ENCODE peak calls at places on chromosomes 13 and 19, in nine cellular contexts. J is AG10803, R is OCI-LY7, D is neural progenitor cell, E is HCT116, A is transverse colon, K is brain microvascular endothelial cell, L is mesenchymal stem cell, N is cardiac muscle cell. X is an unnamed sample.

GRCh38 chr19:43148233-43148632 is 38.1 kb downstream of the PSG5 start:
- DNase-seq in E (no peak), K (peak; percentile 61), J (peak; percentile 90), A (no peak), R (no peak), L (no peak), N (peak; percentile 18), D (no peak), X (no peak)

GRCh38 chr19:33948651-33949335 is 152.1 kb downstream of the KCTD15 start:
- DNase-seq in D (no peak), R (no peak), A (no peak), E (no peak), J (no peak), N (no peak), K (no peak), L (no peak), X (no peak)

GRCh38 chr19:28961772-28962500 is 251.0 kb downstream of the UQCRFS1 start:
- DNase-seq in L (no peak), A (no peak), K (peak; percentile 28), R (no peak), J (peak; percentile 89), N (peak; percentile 75), D (no peak), E (no peak), X (no peak)

GRCh38 chr19:788821-789472 is 8.3 kb upstream of the PTBP1 start:
- DNase-seq in A (no peak), D (peak; percentile 54), J (peak; percentile 54), E (no peak), R (no peak), N (no peak), L (peak; percentile 75), K (no peak), X (no peak)

GRCh38 chr13:20190481-20191310 is 2.0 kb downstream of the GJB2 start:
- DNase-seq in R (no peak), L (peak; percentile 77), A (no peak), E (no peak), J (peak; percentile 75), N (peak; percentile 75), K (peak; percentile 36), D (no peak), X (no peak)

GRCh38 chr13:105083986-105084385 is 1451.5 kb downstream of the EFNB2 start:
- DNase-seq in L (no peak), R (no peak), E (no peak), K (no peak), J (no peak), A (no peak), D (no peak), N (no peak), X (no peak)

GRCh38 chr13:55160911-55161310 is 1979.8 kb upstream of the PRR20A start:
- DNase-seq in L (no peak), K (no peak), A (no peak), D (no peak), E (no peak), J (no peak), N (no peak), R (no peak), X (no peak)

GRCh38 chr13:94914829-94915228 is 202.5 kb upstream of the SOX21 start:
- DNase-seq in J (no peak), N (no peak), L (no peak), E (no peak), R (no peak), K (peak; percentile 7), D (no peak), A (no peak), X (no peak)

GRCh38 chr19:54395685-54396084 is 19.6 kb upstream of the TTYH1 start:
- DNase-seq in K (no peak), D (no peak), L (no peak), A (no peak), E (no peak), R (no peak), N (no peak), J (no peak), X (no peak)

GRCh38 chr19:33775731-33776487 is 20.8 kb upstream of the KCTD15 start:
- DNase-seq in D (no peak), L (no peak), N (no peak), K (no peak), J (no peak), E (no peak), A (no peak), R (no peak), X (no peak)

GRCh38 chr13:41231025-41231677 is 32.2 kb downstream of the MTRF1 start:
- DNase-seq in J (no peak), N (no peak), E (no peak), R (no peak), K (no peak), D (no peak), L (no peak), A (no peak), X (no peak)

GRCh38 chr19:18173572-18174294 is at the start of gene IFI30:
- DNase-seq in J (no peak), L (peak; percentile 69), R (peak; percentile 90), E (no peak), D (peak; percentile 76), N (peak; percentile 56), K (no peak), A (peak; percentile 88), X (no peak)

GRCh38 chr19:15948223-15949058 is at the start of gene OR10H4:
- DNase-seq in L (no peak), R (no peak), K (no peak), D (no peak), E (no peak), N (no peak), J (no peak), A (no peak), X (no peak)

GRCh38 chr19:12596927-12597548 is 13.6 kb downstream of the ZNF490 start:
- DNase-seq in R (no peak), N (no peak), K (no peak), E (no peak), L (no peak), J (no peak), D (no peak), A (no peak), X (no peak)

DNA sequence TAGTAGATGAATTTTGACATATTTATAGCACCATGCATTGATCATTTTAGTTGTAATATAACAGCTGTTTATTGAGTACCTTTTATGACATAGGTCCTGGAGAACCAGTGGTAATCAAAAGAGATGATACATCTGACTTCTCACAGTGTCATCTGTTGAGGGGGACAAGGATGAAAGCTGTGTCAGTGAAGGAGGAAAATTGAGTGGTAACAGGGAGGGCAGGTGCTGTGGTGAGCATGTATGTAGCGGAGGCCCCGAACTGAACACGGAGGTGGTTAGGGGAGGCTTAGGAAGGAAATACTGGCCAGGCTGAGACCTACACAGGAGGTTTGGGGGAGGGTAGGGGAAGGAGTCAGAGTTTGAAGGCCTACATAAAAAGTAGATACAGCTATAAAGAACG is 199.7 kb downstream of the GGACT start:
- DNase-seq in E (no peak), K (no peak), A (no peak), L (no peak), J (no peak), R (no peak), D (no peak), N (no peak), X (no peak)
- H3K4me3 ChIP-seq in E (no peak overlapping the region), K (no peak overlapping the region), A (no peak overlapping the region), L (no peak overlapping the region), J (no peak overlapping the region), R (no peak overlapping the region), D (no peak overlapping the region), N (no peak overlapping the region), X (no peak overlapping the region)

GRCh38 chr13:110564472-110564985 is 3.0 kb upstream of the RAB20 start:
- DNase-seq in K (no peak), J (no peak), D (no peak), N (no peak), A (no peak), E (no peak), R (no peak), L (no peak), X (no peak)

GRCh38 chr13:110561335-110562033 is at the start of gene RAB20:
- DNase-seq in K (peak; percentile 72), D (peak; percentile 85), J (peak; percentile 75), N (peak; percentile 94), A (peak; percentile 92), R (peak; percentile 37), E (peak; percentile 38), L (peak; percentile 91), X (peak; percentile 38)

GRCh38 chr13:110562696-110563462 is 1.4 kb upstream of the RAB20 start:
- DNase-seq in J (no peak), D (no peak), E (no peak), L (no peak), R (no peak), K (no peak), N (no peak), A (no peak), X (no peak)

GRCh38 chr13:110565296-110565695 is 3.8 kb upstream of the RAB20 start:
- DNase-seq in L (no peak), A (no peak), R (no peak), E (no peak), N (no peak), K (no peak), D (no peak), J (no peak), X (no peak)

GRCh38 chr13:110563463-110563774 is 1.9 kb upstream of the RAB20 start:
- DNase-seq in D (no peak), A (no peak), K (no peak), R (no peak), J (no peak), L (no peak), N (no peak), E (no peak), X (no peak)
- H3K4me3 ChIP-seq in D (no peak overlapping the region), A (peak overlapping the region; percentile 72), K (no peak overlapping the region), R (no peak overlapping the region), J (no peak overlapping the region), L (no peak overlapping the region), N (no peak overlapping the region), E (no peak overlapping the region), X (no peak overlapping the region)

DNA sequence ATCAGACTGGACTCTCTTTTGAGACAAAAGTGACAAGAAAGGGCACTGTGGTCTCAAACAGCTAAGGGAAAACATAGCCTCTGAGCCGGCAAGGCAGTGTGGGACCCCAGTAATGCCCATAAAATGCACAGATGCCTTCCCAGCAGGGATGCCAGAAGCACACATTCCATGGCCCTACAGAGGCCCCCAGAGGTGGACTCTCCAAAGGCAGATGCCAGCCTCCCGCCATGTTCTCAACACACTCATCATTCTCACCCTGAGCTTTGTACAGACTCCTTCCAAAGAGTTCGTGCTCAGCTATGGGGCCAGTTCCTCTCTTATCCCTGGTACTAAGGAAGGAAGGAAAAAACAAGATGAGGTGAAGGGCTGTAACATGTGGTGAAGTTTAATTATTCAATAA is 67.1 kb upstream of the ATP12A start:
- DNase-seq in J (no peak), K (no peak), D (no peak), R (no peak), N (no peak), A (no peak), E (no peak), L (no peak), X (no peak)
- H3K4me3 ChIP-seq in J (no peak overlapping the region), K (no peak overlapping the region), D (no peak overlapping the region), R (no peak overlapping the region), N (no peak overlapping the region), A (no peak overlapping the region), E (no peak overlapping the region), L (no peak overlapping the region), X (no peak overlapping the region)

DNA sequence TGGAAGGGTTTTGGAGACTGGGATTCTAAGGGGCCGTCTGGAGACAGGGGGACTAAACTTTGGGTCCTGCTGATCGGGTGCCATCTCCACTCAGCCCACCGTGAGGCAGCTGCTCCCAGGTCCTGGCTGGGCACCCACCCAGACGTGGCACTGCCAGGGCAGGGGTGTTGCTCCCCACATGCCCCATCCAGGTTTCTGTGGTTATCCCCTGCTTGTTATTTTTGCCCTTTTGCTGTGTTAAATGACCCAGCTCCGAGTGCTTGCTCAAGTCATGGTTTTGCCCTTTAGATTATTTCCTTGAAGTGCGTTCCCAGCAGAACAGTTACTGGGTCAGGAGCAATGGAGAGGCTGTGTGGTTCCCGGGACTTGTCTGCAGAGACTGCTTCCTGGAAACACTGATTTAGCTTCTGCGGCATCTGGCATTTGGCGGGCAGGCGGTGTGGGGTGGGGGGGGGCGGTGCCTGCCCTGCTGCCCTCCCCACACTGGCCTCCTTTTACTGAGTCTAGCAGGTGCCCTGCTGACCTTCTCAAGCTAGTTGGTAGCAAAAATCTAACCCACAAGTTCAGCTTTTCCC is 1.9 kb downstream of the RAB11B start:
- DNase-seq in L (peak; percentile 63), E (no peak), N (peak; percentile 29), D (no peak), J (peak; percentile 58), K (no peak), A (no peak), R (no peak), X (no peak)
- H3K4me3 ChIP-seq in L (no peak overlapping the region), E (no peak overlapping the region), N (no peak overlapping the region), D (no peak overlapping the region), J (peak overlapping the region; percentile 10), K (no peak overlapping the region), A (peak overlapping the region; percentile 4), R (peak overlapping the region; percentile 93), X (no peak overlapping the region)

X was measured in astrocyte of the cerebellum.